ENCODE peak calls at places on chromosomes 3 and 15, in seven cellular contexts. M is fibroblast of lung, A is pancreas, G is GM10248, I is GM12864, B is HFF-Myc, O is PC-3. U is an unnamed sample.

GRCh38 chr3:162487138-162487537 is 990.5 kb downstream of the OTOL1 start:
- DNase-seq in A (no peak), I (no peak), B (no peak), O (peak; percentile 28), G (no peak), M (no peak), U (no peak)

GRCh38 chr3:120067090-120067489 is 27.2 kb downstream of the GSK3B start:
- DNase-seq in O (no peak), B (no peak), A (no peak), G (no peak), I (no peak), M (no peak), U (no peak)

GRCh38 chr3:79767953-79768282 is at the start of gene ROBO1:
- DNase-seq in B (no peak), O (no peak), M (peak; percentile 27), I (no peak), G (no peak), A (no peak), U (no peak)

GRCh38 chr3:14991818-14992612 is 44.6 kb downstream of the NR2C2 start:
- DNase-seq in O (no peak), B (no peak), I (no peak), G (no peak), M (peak; percentile 26), A (no peak), U (no peak)

GRCh38 chr15:70837476-70837875 is 16.5 kb downstream of the LARP6 start:
- DNase-seq in A (no peak), M (no peak), G (no peak), O (no peak), B (no peak), I (no peak), U (no peak)

GRCh38 chr3:56775356-56775914 is 26.3 kb downstream of the ARHGEF3 start:
- DNase-seq in G (no peak), A (no peak), M (no peak), I (no peak), O (no peak), B (no peak), U (no peak)

GRCh38 chr15:23686466-23687142 is 501 bp downstream of the NDN start:
- DNase-seq in I (no peak), A (peak; percentile 12), B (no peak), M (peak; percentile 27), O (no peak), G (no peak), U (no peak)

GRCh38 chr3:98095870-98096269 is 8.9 kb downstream of the OR5AC2 start:
- DNase-seq in O (peak; percentile 23), B (no peak), G (no peak), A (no peak), M (no peak), I (no peak), U (no peak)

GRCh38 chr15:65824031-65824743 is 32.1 kb upstream of the DENND4A start:
- DNase-seq in M (peak; percentile 50), B (peak; percentile 47), A (peak; percentile 68), I (no peak), G (no peak), O (peak; percentile 69), U (peak; percentile 18)

GRCh38 chr15:69412701-69413100 is 1.4 kb upstream of the KIF23 start:
- DNase-seq in G (no peak), A (no peak), B (no peak), M (no peak), I (no peak), O (no peak), U (no peak)

GRCh38 chr3:129824926-129825541 is 68.5 kb downstream of the TMCC1 start:
- DNase-seq in B (peak; percentile 24), A (peak; percentile 33), I (peak; percentile 35), M (peak; percentile 38), O (peak; percentile 62), G (peak; percentile 49), U (peak; percentile 37)

GRCh38 chr3:131174752-131175151 is 148.1 kb downstream of the NEK11 start:
- DNase-seq in A (no peak), O (peak; percentile 25), M (peak; percentile 42), I (peak; percentile 51), G (no peak), B (no peak), U (peak; percentile 17)

GRCh38 chr15:74788716-74789151 is 6.9 kb downstream of the CSK start:
- DNase-seq in M (no peak), I (peak; percentile 92), G (peak; percentile 75), O (no peak), A (no peak), B (no peak), U (peak; percentile 78)

GRCh38 chr3:44795197-44795596 is 33.6 kb downstream of the KIF15 start:
- DNase-seq in I (no peak), G (no peak), O (peak; percentile 7), B (no peak), M (peak; percentile 53), A (no peak), U (no peak)

GRCh38 chr3:135887220-135887619 is 78.3 kb upstream of the PPP2R3A start:
- DNase-seq in G (no peak), B (peak; percentile 48), I (no peak), M (peak; percentile 85), A (no peak), O (peak; percentile 67), U (no peak)

GRCh38 chr3:49238274-49239127 is 38.5 kb downstream of the C3orf62 start:
- DNase-seq in I (no peak), M (peak; percentile 45), A (peak; percentile 14), G (no peak), O (peak; percentile 23), B (no peak), U (no peak)

GRCh38 chr3:81699921-81700320 is 61.5 kb downstream of the GBE1 start:
- DNase-seq in M (no peak), B (no peak), I (no peak), O (no peak), G (no peak), A (no peak), U (no peak)

GRCh38 chr15:27353837-27354236 is 382.9 kb downstream of the GABRG3 start:
- DNase-seq in O (peak; percentile 46), M (peak; percentile 74), G (no peak), I (no peak), B (no peak), A (no peak), U (no peak)

GRCh38 chr15:27361418-27361817 is 390.4 kb downstream of the GABRG3 start:
- DNase-seq in A (no peak), I (no peak), G (no peak), B (no peak), M (no peak), O (no peak), U (no peak)

GRCh38 chr15:27359586-27359985 is 388.6 kb downstream of the GABRG3 start:
- DNase-seq in M (no peak), A (no peak), O (no peak), I (no peak), B (no peak), G (no peak), U (no peak)

DNA sequence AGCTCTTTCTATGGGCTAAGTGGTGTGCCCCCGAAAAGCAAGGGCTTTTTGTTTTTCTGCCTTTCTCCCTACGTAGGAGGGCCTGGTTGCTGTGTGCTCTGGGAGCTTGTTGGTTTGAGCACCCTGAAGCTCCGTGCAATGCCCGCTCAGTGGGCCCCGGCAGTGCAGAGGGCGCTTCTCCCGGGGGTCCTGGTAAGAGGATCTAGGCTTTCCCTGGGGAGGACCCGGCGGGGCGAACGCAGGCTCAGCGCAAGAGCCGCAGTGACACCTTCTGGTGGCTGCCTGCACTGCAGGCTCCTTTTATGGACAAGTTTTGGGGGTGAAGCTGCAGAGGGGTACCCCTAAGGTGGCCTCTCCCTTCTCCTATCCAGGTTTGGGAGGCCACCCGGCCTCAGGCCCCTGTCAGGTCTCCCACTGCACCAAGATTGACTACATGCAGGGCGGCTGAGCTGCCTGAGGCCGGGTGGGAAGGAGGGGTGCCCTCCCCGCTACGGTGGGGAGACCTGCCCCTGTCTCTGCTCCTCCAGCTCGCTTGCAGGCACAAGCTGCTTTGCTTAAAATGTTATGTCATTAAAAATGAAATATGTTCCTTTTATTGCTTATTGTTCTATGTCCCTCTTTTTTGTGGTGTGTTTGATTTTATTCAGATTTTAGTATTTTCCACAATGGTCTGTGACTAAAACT is 387.9 kb downstream of the GABRG3 start:
- DNase-seq in A (peak; percentile 17), G (no peak), M (peak; percentile 19), O (peak; percentile 6), B (no peak), I (no peak), U (no peak)
- TF ChIP-seq CTCF in A (peak; percentile 45), G (peak; percentile 43), M (peak; percentile 26), O (peak; percentile 66), B (peak; percentile 53), I (peak; percentile 46), U (peak; percentile 37)

DNA sequence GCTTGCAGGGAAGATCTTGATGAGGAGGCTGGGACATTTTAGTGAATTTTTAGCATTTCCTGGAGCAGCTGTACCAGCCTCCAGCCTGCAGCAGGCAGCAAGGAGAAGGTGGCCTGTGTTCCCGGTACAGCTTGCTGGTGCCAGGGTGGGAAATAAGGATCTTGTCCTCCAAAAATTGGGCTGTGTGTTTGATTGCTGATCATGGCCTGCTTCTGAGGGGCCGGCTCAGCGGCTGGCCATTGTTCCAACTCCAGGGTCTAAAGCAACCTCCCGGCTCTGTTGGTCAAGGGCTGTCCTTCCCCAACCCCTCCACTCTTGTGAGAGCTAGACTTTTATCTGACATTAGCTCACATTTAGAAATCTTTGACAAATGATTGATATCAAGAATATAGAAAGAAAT is 5.0 kb downstream of the CFAP100 start:
- DNase-seq in G (no peak), O (no peak), B (no peak), M (no peak), A (no peak), I (no peak), U (no peak)
- TF ChIP-seq CTCF in G (no peak), O (no peak), B (no peak), M (no peak), A (no peak), I (no peak), U (no peak)

GRCh38 chr15:89003865-89004725 is 84.2 kb upstream of the ABHD2 start:
- DNase-seq in G (no peak), I (no peak), A (no peak), B (no peak), O (no peak), M (peak; percentile 59), U (peak; percentile 36)
- TF ChIP-seq CTCF in G (no peak), I (peak; percentile 49), A (no peak), B (no peak), O (peak; percentile 31), M (peak; percentile 41), U (peak; percentile 44)

GRCh38 chr3:77078279-77078678 is 38.4 kb downstream of the ROBO2 start:
- DNase-seq in I (no peak), A (no peak), B (no peak), G (no peak), M (no peak), O (no peak), U (no peak)
- TF ChIP-seq CTCF in I (no peak), A (no peak), B (no peak), G (no peak), M (no peak), O (no peak), U (no peak)

GRCh38 chr3:124576565-124577493 is 153.4 kb upstream of the UMPS start:
- DNase-seq in A (no peak), O (no peak), B (no peak), M (no peak), G (no peak), I (no peak), U (no peak)
- TF ChIP-seq CTCF in A (no peak), O (no peak), B (no peak), M (no peak), G (no peak), I (peak; percentile 41), U (no peak)

GRCh38 chr3:194287977-194288706 is 63.0 kb downstream of the CPN2 start:
- DNase-seq in M (no peak), B (no peak), O (no peak), I (no peak), A (peak; percentile 60), G (no peak), U (no peak)
- TF ChIP-seq CTCF in M (no peak), B (no peak), O (no peak), I (no peak), A (no peak), G (no peak), U (no peak)